ENCODE peak calls at places on chromosomes 11 and 22, in ten cellular contexts. M, Y, E, O, R, A, C, D, F and J are unnamed samples.

GRCh38 chr22:20636945-20637344 is 129.5 kb downstream of the MED15 start:
- DNase-seq in M (no peak), Y (no peak), E (no peak), O (no peak), R (no peak), A (no peak), C (no peak), D (no peak), F (no peak), J (no peak)

GRCh38 chr22:41382098-41382578 is 396 bp downstream of the TEF start:
- DNase-seq in M (peak; percentile 84), Y (no peak), E (peak; percentile 88), O (peak; percentile 53), R (peak; percentile 91), A (peak; percentile 68), C (peak; percentile 51), D (peak; percentile 20), F (peak; percentile 71), J (peak; percentile 43)

GRCh38 chr11:97893612-97894011 is 1127.1 kb upstream of the CNTN5 start:
- DNase-seq in M (no peak), Y (no peak), E (no peak), O (no peak), R (no peak), A (peak; percentile 90), C (no peak), D (no peak), F (no peak), J (no peak)

GRCh38 chr11:119891392-119891791 is 162.4 kb upstream of the NECTIN1 start:
- DNase-seq in M (no peak), Y (no peak), E (peak; percentile 39), O (no peak), R (peak; percentile 82), A (no peak), C (no peak), D (no peak), F (no peak), J (no peak)

GRCh38 chr11:120304526-120304925 is 20.6 kb upstream of the TLCD5 start:
- DNase-seq in M (peak; percentile 31), Y (no peak), E (no peak), O (peak; percentile 19), R (no peak), A (no peak), C (peak; percentile 27), D (no peak), F (no peak), J (no peak)

GRCh38 chr11:11510939-11511338 is 110.9 kb downstream of the GALNT18 start:
- DNase-seq in M (no peak), Y (no peak), E (peak; percentile 64), O (no peak), R (peak; percentile 60), A (peak; percentile 88), C (no peak), D (no peak), F (no peak), J (no peak)

GRCh38 chr11:66459138-66459778 is 7.4 kb upstream of the PELI3 start:
- DNase-seq in M (no peak), Y (no peak), E (no peak), O (no peak), R (no peak), A (no peak), C (no peak), D (no peak), F (no peak), J (no peak)

GRCh38 chr22:24434472-24435322 is 7.3 kb downstream of the ADORA2A start:
- DNase-seq in M (no peak), Y (peak; percentile 37), E (no peak), O (no peak), R (peak; percentile 70), A (no peak), C (peak; percentile 33), D (peak; percentile 55), F (no peak), J (peak; percentile 8)

GRCh38 chr11:47987310-47987709 is 7.0 kb downstream of the PTPRJ start:
- DNase-seq in M (no peak), Y (no peak), E (no peak), O (no peak), R (no peak), A (no peak), C (no peak), D (no peak), F (no peak), J (no peak)

GRCh38 chr11:85627332-85627997 is at the start of gene DLG2:
- DNase-seq in M (peak; percentile 14), Y (peak; percentile 12), E (peak; percentile 69), O (no peak), R (no peak), A (peak; percentile 49), C (peak; percentile 51), D (no peak), F (peak; percentile 6), J (no peak)

GRCh38 chr22:42296381-42296853 is 26.0 kb upstream of the TCF20 start:
- DNase-seq in M (no peak), Y (no peak), E (peak; percentile 83), O (no peak), R (peak; percentile 85), A (peak; percentile 95), C (no peak), D (no peak), F (no peak), J (no peak)

GRCh38 chr11:10654211-10655150 is 39.1 kb downstream of the IRAG1 start:
- DNase-seq in M (no peak), Y (no peak), E (no peak), O (peak; percentile 35), R (no peak), A (no peak), C (peak; percentile 87), D (no peak), F (peak; percentile 45), J (no peak)